ENCODE peak calls at places on chromosomes 16 and 17, in eight cellular contexts. A is cardiac fibroblast; Z is astrocyte of the spinal cord; T is activated CD8-positive, alpha-beta T cell treated with anti-CD3 and anti-CD28 coated beads for 36 hours; L is CD8-positive, alpha-beta T cell; C is stomach; V is CD4-positive, alpha-beta T cell; D is DND-41. F is an unnamed sample.

GRCh38 chr16:87838643-87839541 is 30.4 kb downstream of the SLC7A5 start:
- DNase-seq in A (no peak), Z (no peak), T (no peak), L (no peak), C (peak; percentile 81), V (no peak), D (no peak), F (no peak)

GRCh38 chr17:32946375-32947135 is 18.6 kb downstream of the TMEM98 start:
- DNase-seq in A (no peak), Z (no peak), T (no peak), L (no peak), C (no peak), V (no peak), D (no peak), F (no peak)

GRCh38 chr17:44130693-44131349 is 7.4 kb upstream of the HDAC5 start:
- DNase-seq in A (no peak), Z (no peak), T (no peak), L (no peak), C (no peak), V (no peak), D (no peak), F (no peak)

GRCh38 chr17:19274893-19275292 is 37.7 kb downstream of the EPN2 start:
- DNase-seq in A (no peak), Z (peak; percentile 34), T (no peak), L (no peak), C (no peak), V (no peak), D (no peak), F (no peak)

GRCh38 chr16:52953215-52953614 is 99.5 kb downstream of the CHD9NB start:
- DNase-seq in A (no peak), Z (no peak), T (no peak), L (no peak), C (peak; percentile 87), V (no peak), D (no peak), F (no peak)

GRCh38 chr17:47705536-47706481 is 11.8 kb downstream of the TBKBP1 start:
- DNase-seq in A (no peak), Z (no peak), T (peak; percentile 83), L (no peak), C (no peak), V (peak; percentile 51), D (no peak), F (no peak)

GRCh38 chr17:31321481-31321880 is at the start of gene EVI2A:
- DNase-seq in A (peak; percentile 81), Z (peak; percentile 90), T (peak; percentile 94), L (peak; percentile 72), C (no peak), V (peak; percentile 58), D (peak; percentile 82), F (peak; percentile 80)

GRCh38 chr17:45227101-45227591 is 5.5 kb downstream of the FMNL1 start:
- DNase-seq in A (no peak), Z (no peak), T (peak; percentile 59), L (peak; percentile 33), C (no peak), V (peak; percentile 38), D (no peak), F (peak; percentile 39)

GRCh38 chr16:12392585-12393089 is 411.1 kb downstream of the CPPED1 start:
- DNase-seq in A (no peak), Z (peak; percentile 3), T (no peak), L (no peak), C (no peak), V (no peak), D (no peak), F (no peak)

GRCh38 chr17:57459286-57459915 is 203.1 kb downstream of the MSI2 start:
- DNase-seq in A (peak; percentile 48), Z (peak; percentile 83), T (peak; percentile 69), L (no peak), C (no peak), V (no peak), D (no peak), F (peak; percentile 52)

GRCh38 chr16:53457670-53458069 is 23.4 kb downstream of the RBL2 start:
- DNase-seq in A (no peak), Z (peak; percentile 15), T (peak; percentile 84), L (peak; percentile 68), C (no peak), V (peak; percentile 62), D (peak; percentile 89), F (no peak)

GRCh38 chr16:67526149-67526732 is 2.4 kb upstream of the RIPOR1 start:
- DNase-seq in A (no peak), Z (no peak), T (no peak), L (no peak), C (no peak), V (no peak), D (no peak), F (no peak)

GRCh38 chr17:40497704-40498103 is 3.7 kb downstream of the TNS4 start:
- DNase-seq in A (peak; percentile 61), Z (no peak), T (no peak), L (no peak), C (no peak), V (no peak), D (no peak), F (peak; percentile 93)

GRCh38 chr16:48611329-48612137 is 1.6 kb upstream of the N4BP1 start:
- DNase-seq in A (no peak), Z (no peak), T (peak; percentile 91), L (peak; percentile 83), C (peak; percentile 62), V (peak; percentile 70), D (no peak), F (peak; percentile 54)

GRCh38 chr16:29815032-29815721 is 775 bp upstream of the PAGR1 start:
- DNase-seq in A (no peak), Z (no peak), T (peak; percentile 74), L (no peak), C (no peak), V (peak; percentile 51), D (peak; percentile 62), F (no peak)

GRCh38 chr17:164536-165235 is 16.8 kb downstream of the DOC2B start:
- DNase-seq in A (peak; percentile 56), Z (peak; percentile 25), T (peak; percentile 42), L (no peak), C (peak; percentile 47), V (peak; percentile 48), D (peak; percentile 10), F (peak; percentile 42)

GRCh38 chr17:29048440-29049360 is 5.8 kb downstream of the PIPOX start:
- DNase-seq in A (no peak), Z (peak; percentile 29), T (no peak), L (no peak), C (no peak), V (no peak), D (peak; percentile 91), F (no peak)

GRCh38 chr17:43803758-43804157 is 23.5 kb downstream of the CFAP97D1 start:
- DNase-seq in A (no peak), Z (peak; percentile 10), T (no peak), L (no peak), C (no peak), V (no peak), D (peak; percentile 13), F (no peak)

GRCh38 chr16:75622762-75623605 is at the start of gene ADAT1:
- DNase-seq in A (peak; percentile 98), Z (peak; percentile 99), T (peak; percentile 99), L (peak; percentile 98), C (peak; percentile 99), V (peak; percentile 97), D (peak; percentile 98), F (peak; percentile 98)
- TF ChIP-seq CTCF in A (no peak), Z (no peak), T (no peak), L (no peak), C (no peak), V (no peak), D (no peak), F (no peak)

DNA sequence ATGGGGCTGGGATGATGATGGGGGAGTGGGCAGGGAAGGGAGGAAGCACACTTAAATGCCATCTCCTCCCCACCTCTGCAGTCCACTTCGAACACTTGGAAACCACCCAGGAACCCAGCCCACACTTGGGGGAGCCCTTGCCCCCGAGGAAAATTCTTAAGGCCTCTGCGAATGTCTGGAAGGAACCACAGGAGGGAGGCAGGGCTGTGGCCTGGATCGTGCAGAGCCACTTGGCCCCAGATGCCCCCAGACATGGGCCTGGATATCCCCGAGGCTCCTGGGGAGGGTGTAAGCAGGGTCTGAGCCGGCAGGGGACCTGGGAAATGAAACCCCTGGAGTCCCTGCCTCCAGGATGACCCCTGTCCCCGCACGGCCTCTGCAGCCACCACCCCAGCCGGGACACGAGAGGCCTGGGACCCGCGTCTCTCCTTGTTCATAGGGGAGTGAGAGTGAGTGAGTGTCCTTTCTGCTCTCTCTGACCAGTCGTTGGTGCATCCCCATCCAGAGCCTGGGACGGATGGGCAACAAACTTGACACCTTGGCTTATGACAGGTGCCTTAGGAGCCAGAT is 11.8 kb upstream of the MTSS2 start:
- DNase-seq in A (no peak), Z (peak; percentile 49), T (no peak), L (no peak), C (no peak), V (no peak), D (no peak), F (no peak)
- TF ChIP-seq CTCF in A (no peak), Z (peak; percentile 6), T (no peak), L (no peak), C (no peak), V (no peak), D (no peak), F (no peak)

GRCh38 chr16:89555780-89556179 is 4.7 kb upstream of the RPL13 start:
- DNase-seq in A (no peak), Z (no peak), T (no peak), L (no peak), C (no peak), V (no peak), D (no peak), F (no peak)

GRCh38 chr16:89555265-89555664 is 5.2 kb upstream of the RPL13 start:
- DNase-seq in A (no peak), Z (no peak), T (no peak), L (no peak), C (no peak), V (no peak), D (no peak), F (no peak)

GRCh38 chr16:89552913-89553312 is 7.6 kb upstream of the RPL13 start:
- DNase-seq in A (no peak), Z (no peak), T (no peak), L (no peak), C (no peak), V (no peak), D (no peak), F (no peak)

GRCh38 chr16:89553733-89554132 is 6.7 kb upstream of the RPL13 start:
- DNase-seq in A (no peak), Z (no peak), T (no peak), L (no peak), C (no peak), V (no peak), D (no peak), F (no peak)

GRCh38 chr16:89554343-89554742 is 6.1 kb upstream of the RPL13 start:
- DNase-seq in A (no peak), Z (no peak), T (no peak), L (no peak), C (no peak), V (no peak), D (no peak), F (no peak)
- TF ChIP-seq CTCF in A (no peak), Z (no peak), T (no peak), L (no peak), C (no peak), V (no peak), D (no peak), F (no peak)

DNA sequence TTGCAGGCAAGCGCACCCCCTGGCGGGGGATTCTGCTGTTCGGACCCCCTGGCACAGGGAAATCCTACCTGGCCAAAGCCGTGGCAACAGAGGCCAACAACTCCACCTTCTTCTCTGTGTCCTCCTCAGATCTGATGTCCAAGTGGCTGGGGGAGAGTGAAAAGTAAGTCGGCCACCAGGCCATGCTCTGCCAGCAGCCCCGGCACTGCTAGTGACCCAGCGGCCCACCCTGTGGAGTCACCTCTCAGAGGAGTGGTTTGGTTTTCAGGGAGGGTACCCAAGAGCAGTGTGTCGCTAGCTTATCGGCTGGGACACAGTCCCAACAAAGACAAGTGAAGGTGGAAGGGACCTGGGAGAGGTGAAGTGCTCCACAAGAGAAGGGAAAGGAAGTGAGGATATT is 8.2 kb downstream of the VPS4A start:
- DNase-seq in A (no peak), Z (no peak), T (no peak), L (no peak), C (no peak), V (no peak), D (no peak), F (no peak)
- TF ChIP-seq CTCF in A (no peak), Z (no peak), T (no peak), L (no peak), C (no peak), V (no peak), D (no peak), F (no peak)